ENCODE peak calls at places on chromosome 14, in nine cellular contexts. Z is EH; J is midbrain; U is D341Med; D is neuronal stem cell; I is activated naive CD8-positive, alpha-beta T cell treated with anti-CD3 and anti-CD28 coated beads, Interleukin-2, amount 50 U/mL, for 16 hours; T is activated T-cell treated with anti-CD3 and anti-CD28 coated beads, Interleukin-2, amount 50 U/mL, for 4 hours; W is HAP-1; H is activated CD4-positive, CD25-positive, alpha-beta regulatory T cell. K is an unnamed sample.

GRCh38 chr14:32657081-32657480 is 281.6 kb upstream of the NPAS3 start:
- DNase-seq in Z (peak), J (peak), U (no peak), D (no peak), I (no peak), T (no peak), W (no peak), H (no peak), K (peak)

GRCh38 chr14:64880382-64881121 is 845 bp upstream of the SPTB start:
- DNase-seq in Z (peak), J (peak), U (peak), D (peak), I (peak), T (peak), W (peak), H (peak), K (peak)

GRCh38 chr14:97844042-97844441 is 1046.9 kb downstream of the VRK1 start:
- DNase-seq in Z (no peak), J (no peak), U (no peak), D (no peak), I (no peak), T (no peak), W (no peak), H (no peak), K (no peak)

GRCh38 chr14:75279739-75280447 is 1.3 kb downstream of the FOS start:
- DNase-seq in Z (no peak), J (peak), U (no peak), D (no peak), I (no peak), T (no peak), W (peak), H (no peak), K (no peak)

GRCh38 chr14:92670177-92670576 is 78.2 kb downstream of the LGMN start:
- DNase-seq in Z (peak), J (no peak), U (no peak), D (no peak), I (no peak), T (no peak), W (no peak), H (no peak), K (peak)

GRCh38 chr14:27184371-27184901 is 586.6 kb upstream of the NOVA1 start:
- DNase-seq in Z (no peak), J (no peak), U (no peak), D (no peak), I (no peak), T (no peak), W (no peak), H (no peak), K (peak)

GRCh38 chr14:80872645-80873044 is 68.9 kb downstream of the CEP128 start:
- DNase-seq in Z (peak), J (no peak), U (no peak), D (no peak), I (no peak), T (no peak), W (no peak), H (no peak), K (no peak)

GRCh38 chr14:35215110-35215872 is 76.9 kb upstream of the PSMA6 start:
- DNase-seq in Z (peak), J (no peak), U (no peak), D (peak), I (no peak), T (no peak), W (no peak), H (no peak), K (peak)

GRCh38 chr14:61977217-61977616 is 215.0 kb downstream of the SNAPC1 start:
- DNase-seq in Z (peak), J (no peak), U (no peak), D (no peak), I (no peak), T (no peak), W (no peak), H (no peak), K (no peak)

GRCh38 chr14:21771671-21772070 is 98.1 kb upstream of the OR4E1 start:
- DNase-seq in Z (no peak), J (no peak), U (no peak), D (no peak), I (no peak), T (no peak), W (no peak), H (no peak), K (no peak)

GRCh38 chr14:87432698-87433097 is 560.3 kb downstream of the GALC start:
- DNase-seq in Z (no peak), J (no peak), U (no peak), D (no peak), I (no peak), T (no peak), W (no peak), H (no peak), K (no peak)

GRCh38 chr14:88325883-88326282 is 2.8 kb upstream of the KCNK10 start:
- DNase-seq in Z (no peak), J (no peak), U (no peak), D (no peak), I (no peak), T (no peak), W (no peak), H (no peak), K (no peak)

GRCh38 chr14:64979336-64980074 is 7.2 kb upstream of the FNTB start:
- DNase-seq in Z (peak), J (no peak), U (no peak), D (no peak), I (no peak), T (no peak), W (peak), H (no peak), K (peak)